ENCODE peak calls at places on chromosomes 7 and 10, in nine cellular contexts. A, L, W, R, G, J, B, O and D are unnamed samples.

GRCh38 chr10:103609231-103610082 is 116.0 kb downstream of the NEURL1 start:
- DNase-seq in A (no peak), L (no peak), W (no peak), R (no peak), G (no peak), J (no peak), B (no peak), O (no peak), D (no peak)

GRCh38 chr10:59633063-59633462 is 76.6 kb downstream of the SLC16A9 start:
- DNase-seq in A (no peak), L (no peak), W (no peak), R (no peak), G (peak; percentile 22), J (no peak), B (no peak), O (no peak), D (no peak)

GRCh38 chr10:6607778-6608177 is 27.7 kb upstream of the PRKCQ start:
- DNase-seq in A (no peak), L (peak; percentile 13), W (no peak), R (no peak), G (no peak), J (no peak), B (no peak), O (no peak), D (no peak)

GRCh38 chr7:155844019-155844453 is 31.8 kb upstream of the SHH start:
- DNase-seq in A (peak; percentile 95), L (no peak), W (no peak), R (peak; percentile 87), G (no peak), J (peak; percentile 83), B (peak; percentile 75), O (no peak), D (no peak)

GRCh38 chr7:149729983-149730801 is 43.2 kb downstream of the ZNF467 start:
- DNase-seq in A (no peak), L (no peak), W (no peak), R (no peak), G (no peak), J (peak; percentile 10), B (no peak), O (peak; percentile 65), D (peak; percentile 81)

GRCh38 chr7:81501220-81501619 is 268.6 kb downstream of the HGF start:
- DNase-seq in A (no peak), L (no peak), W (no peak), R (no peak), G (no peak), J (no peak), B (no peak), O (no peak), D (no peak)

GRCh38 chr10:29897999-29898716 is 161.2 kb downstream of the JCAD start:
- DNase-seq in A (no peak), L (no peak), W (no peak), R (no peak), G (no peak), J (no peak), B (no peak), O (no peak), D (no peak)

GRCh38 chr10:4720463-4720862 is 105.5 kb upstream of the AKR1E2 start:
- DNase-seq in A (no peak), L (no peak), W (no peak), R (no peak), G (no peak), J (no peak), B (no peak), O (no peak), D (no peak)

GRCh38 chr7:3678411-3678810 is 377.4 kb downstream of the SDK1 start:
- DNase-seq in A (no peak), L (no peak), W (no peak), R (no peak), G (no peak), J (no peak), B (no peak), O (no peak), D (no peak)

GRCh38 chr10:31770307-31770902 is 158.2 kb downstream of the ARHGAP12 start:
- DNase-seq in A (peak; percentile 61), L (no peak), W (peak; percentile 30), R (no peak), G (no peak), J (peak; percentile 64), B (peak; percentile 68), O (no peak), D (peak; percentile 36)

GRCh38 chr7:54712777-54713176 is 46.2 kb downstream of the SEC61G start:
- DNase-seq in A (no peak), L (no peak), W (no peak), R (no peak), G (no peak), J (no peak), B (no peak), O (no peak), D (no peak)

GRCh38 chr10:29163746-29164145 is 125.1 kb upstream of the LYZL1 start:
- DNase-seq in A (no peak), L (no peak), W (no peak), R (no peak), G (no peak), J (no peak), B (peak; percentile 31), O (peak; percentile 23), D (no peak)

DNA sequence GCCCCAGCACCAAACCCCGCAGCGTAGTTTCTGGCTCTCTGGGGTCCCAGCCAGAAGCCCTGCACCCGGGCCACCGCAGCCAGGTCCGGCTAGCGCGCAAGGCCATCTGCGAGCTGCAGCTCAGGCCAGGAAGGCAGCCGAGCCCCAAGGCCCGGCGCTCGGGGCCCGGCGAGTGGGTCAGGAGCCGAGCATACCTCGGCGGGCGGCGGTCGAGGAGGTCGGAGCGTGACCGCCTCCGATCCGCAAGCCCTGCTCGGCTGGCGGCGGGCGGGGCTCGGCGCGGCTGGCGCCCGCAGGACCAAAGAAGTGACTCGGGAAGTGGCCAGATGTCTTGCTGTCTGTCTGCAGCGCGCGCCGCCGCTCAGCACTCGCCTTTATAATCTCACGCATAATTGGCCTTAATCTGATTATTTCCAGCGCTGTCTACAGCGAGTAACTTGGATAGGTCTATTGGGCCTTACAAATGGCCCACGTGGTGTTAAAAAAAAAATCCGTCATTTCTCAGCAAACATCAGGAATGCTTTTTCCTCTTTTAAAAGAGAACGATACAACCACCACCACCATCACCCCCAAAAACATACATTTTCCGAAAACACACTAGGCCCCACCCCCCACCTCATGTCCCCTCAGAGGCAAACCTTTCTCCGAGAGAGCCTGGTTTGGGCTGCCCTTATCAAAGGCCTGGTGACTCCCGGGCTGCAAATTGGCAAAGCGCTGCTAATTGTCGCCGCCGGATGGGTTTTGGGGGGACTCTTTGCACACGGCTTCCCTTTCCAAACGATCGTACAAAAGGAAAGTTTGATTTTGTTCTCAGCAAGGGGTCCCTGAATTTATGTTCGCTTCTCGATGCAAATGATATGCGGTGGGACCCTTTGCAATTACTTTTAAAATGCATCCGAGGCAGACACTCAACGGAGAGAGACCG is at the start of gene DRGX:
- DNase-seq in A (no peak), L (no peak), W (peak; percentile 27), R (no peak), G (peak; percentile 40), J (no peak), B (no peak), O (no peak), D (no peak)
- H3K4me3 ChIP-seq in A (no peak within 1 kb of the TSS), L (no peak within 1 kb of the TSS), W (peak within 1 kb of the TSS; percentile 14), R (no peak within 1 kb of the TSS), G (peak within 1 kb of the TSS; percentile 17), J (no peak within 1 kb of the TSS), B (no peak within 1 kb of the TSS), O (peak within 1 kb of the TSS; percentile 7), D (peak within 1 kb of the TSS; percentile 30)

GRCh38 chr10:119061352-119061751 is 19.3 kb downstream of the EIF3A start:
- DNase-seq in A (no peak), L (no peak), W (no peak), R (no peak), G (no peak), J (no peak), B (no peak), O (no peak), D (no peak)
- H3K4me3 ChIP-seq in A (no peak overlapping the region), L (no peak overlapping the region), W (no peak overlapping the region), R (no peak overlapping the region), G (no peak overlapping the region), J (no peak overlapping the region), B (no peak overlapping the region), O (no peak overlapping the region), D (no peak overlapping the region)

DNA sequence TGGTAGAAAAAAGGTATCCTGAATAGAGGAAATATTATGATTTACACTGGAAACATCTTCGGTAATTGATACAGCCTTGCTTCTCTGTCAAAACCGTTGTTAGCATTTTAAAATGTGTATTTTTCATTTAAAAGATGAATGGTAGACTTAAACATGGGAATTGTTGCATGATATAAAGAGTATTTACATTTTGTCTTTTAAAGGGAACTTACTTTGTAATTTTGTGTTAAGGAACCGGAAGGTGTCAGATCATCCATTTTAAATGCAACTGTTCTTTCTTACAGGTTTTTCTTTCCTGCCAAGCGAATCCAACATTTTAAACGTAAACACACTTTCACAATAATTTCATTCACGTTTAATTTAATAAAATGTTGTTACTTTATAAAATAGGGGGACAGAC is 1.8 kb upstream of the IGF2BP3 start:
- DNase-seq in A (no peak), L (no peak), W (no peak), R (no peak), G (no peak), J (no peak), B (no peak), O (no peak), D (no peak)
- H3K4me3 ChIP-seq in A (no peak overlapping the region), L (no peak overlapping the region), W (peak overlapping the region; percentile 93), R (no peak overlapping the region), G (no peak overlapping the region), J (no peak overlapping the region), B (peak overlapping the region; percentile 84), O (no peak overlapping the region), D (no peak overlapping the region)

DNA sequence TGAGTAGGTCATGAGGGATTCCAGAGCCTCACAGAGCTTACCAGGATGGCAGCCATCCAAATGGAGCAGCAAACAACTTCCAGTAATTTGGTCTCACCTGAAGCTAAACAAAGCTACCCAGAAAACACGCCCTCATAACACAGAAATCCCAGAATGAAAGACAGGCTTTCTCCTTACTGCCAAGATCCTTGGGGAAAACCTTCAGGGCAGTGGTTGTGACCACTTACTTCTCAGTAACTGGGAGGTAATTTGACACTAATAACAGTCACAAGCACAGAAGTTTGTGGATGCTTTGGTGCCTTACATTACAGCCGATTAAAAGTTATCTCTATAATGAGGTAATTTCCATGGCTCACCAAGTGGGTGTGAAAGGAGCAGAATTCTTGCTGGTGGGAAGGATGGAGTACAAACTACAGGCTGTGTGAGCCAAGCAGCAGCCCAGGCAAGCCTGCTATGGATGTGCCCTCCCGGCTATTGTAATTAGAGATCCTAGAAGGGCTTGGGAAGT is 10.4 kb downstream of the WDR91 start:
- DNase-seq in A (no peak), L (no peak), W (no peak), R (no peak), G (no peak), J (peak; percentile 73), B (no peak), O (no peak), D (no peak)
- H3K4me3 ChIP-seq in A (no peak overlapping the region), L (no peak overlapping the region), W (no peak overlapping the region), R (no peak overlapping the region), G (no peak overlapping the region), J (no peak overlapping the region), B (no peak overlapping the region), O (no peak overlapping the region), D (no peak overlapping the region)

DNA sequence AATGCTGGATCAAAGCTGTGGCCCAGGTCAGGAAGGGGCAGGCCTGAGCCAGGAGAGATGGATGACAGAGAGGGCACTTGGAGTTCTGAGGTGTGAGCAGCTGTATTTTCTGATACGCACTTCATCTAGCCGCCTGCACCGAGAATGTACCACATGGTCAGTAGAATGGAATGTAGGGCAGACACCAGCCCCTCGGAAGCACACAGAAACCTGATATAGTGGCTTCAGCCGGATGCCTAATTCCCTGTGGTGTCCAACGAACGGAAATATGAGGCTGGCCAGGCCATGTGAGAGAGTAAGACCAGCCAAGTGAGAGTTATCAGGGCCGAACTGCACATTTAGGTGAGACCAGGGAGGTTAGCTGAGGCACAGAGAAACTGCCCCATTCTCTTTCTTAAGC is 46.7 kb upstream of the PLCE1 start:
- DNase-seq in A (no peak), L (no peak), W (no peak), R (no peak), G (peak; percentile 19), J (no peak), B (no peak), O (peak; percentile 70), D (peak; percentile 51)
- H3K4me3 ChIP-seq in A (no peak overlapping the region), L (no peak overlapping the region), W (no peak overlapping the region), R (no peak overlapping the region), G (no peak overlapping the region), J (no peak overlapping the region), B (no peak overlapping the region), O (no peak overlapping the region), D (peak overlapping the region; percentile 2)